ENCODE peak calls at places on chromosomes 16 and 17, in four cellular contexts. S, N, G and J are unnamed samples.

GRCh38 chr17:30958187-30958586 is 12.7 kb upstream of the RNF135 start:
- DNase-seq in S (peak; percentile 70), N (no peak), G (no peak), J (no peak)

GRCh38 chr17:81967244-81967532 is 6.2 kb upstream of the NOTUM start:
- DNase-seq in S (no peak), N (no peak), G (no peak), J (no peak)

GRCh38 chr16:48574148-48574547 is 35.8 kb downstream of the N4BP1 start:
- DNase-seq in S (no peak), N (no peak), G (no peak), J (no peak)

GRCh38 chr17:9488556-9488955 is 87.1 kb downstream of the STX8 start:
- DNase-seq in S (no peak), N (no peak), G (no peak), J (no peak)

GRCh38 chr17:79907855-79908254 is 68.6 kb upstream of the CBX4 start:
- DNase-seq in S (peak; percentile 77), N (peak; percentile 57), G (no peak), J (no peak)

GRCh38 chr17:78387982-78388941 is 9.8 kb downstream of the PGS1 start:
- DNase-seq in S (no peak), N (no peak), G (no peak), J (no peak)

GRCh38 chr16:30567160-30567990 is 4.1 kb downstream of the ZNF688 start:
- DNase-seq in S (no peak), N (no peak), G (no peak), J (no peak)

GRCh38 chr16:30122621-30123160 is 329 bp downstream of the MAPK3 start:
- DNase-seq in S (no peak), N (no peak), G (no peak), J (peak; percentile 21)

GRCh38 chr17:81483085-81483861 is 29.3 kb downstream of the ACTG1 start:
- DNase-seq in S (no peak), N (no peak), G (no peak), J (peak; percentile 65)

GRCh38 chr16:53041196-53041977 is 11.3 kb downstream of the CHD9NB start:
- DNase-seq in S (no peak), N (no peak), G (no peak), J (no peak)

GRCh38 chr16:89795676-89796075 is 20.8 kb downstream of the FANCA start:
- DNase-seq in S (no peak), N (no peak), G (no peak), J (no peak)

GRCh38 chr16:76854234-76854633 is 336.8 kb upstream of the MON1B start:
- DNase-seq in S (no peak), N (no peak), G (no peak), J (no peak)

GRCh38 chr17:21228111-21228510 is 14.2 kb upstream of the TMEM11 start:
- DNase-seq in S (no peak), N (no peak), G (no peak), J (no peak)

GRCh38 chr16:65032397-65032796 is 89.5 kb downstream of the CDH11 start:
- DNase-seq in S (no peak), N (no peak), G (no peak), J (no peak)

GRCh38 chr16:72876221-72876620 is 171.7 kb downstream of the ZFHX3 start:
- DNase-seq in S (peak; percentile 72), N (peak; percentile 88), G (no peak), J (no peak)

GRCh38 chr16:11354407-11354732 is 9.1 kb downstream of the RMI2 start:
- DNase-seq in S (no peak), N (no peak), G (peak; percentile 4), J (no peak)

GRCh38 chr16:31253642-31254045 is 6.1 kb upstream of the ITGAM start:
- DNase-seq in S (no peak), N (no peak), G (no peak), J (no peak)

GRCh38 chr17:81440511-81441244 is 45.4 kb downstream of the BAHCC1 start:
- DNase-seq in S (no peak), N (no peak), G (no peak), J (no peak)

DNA sequence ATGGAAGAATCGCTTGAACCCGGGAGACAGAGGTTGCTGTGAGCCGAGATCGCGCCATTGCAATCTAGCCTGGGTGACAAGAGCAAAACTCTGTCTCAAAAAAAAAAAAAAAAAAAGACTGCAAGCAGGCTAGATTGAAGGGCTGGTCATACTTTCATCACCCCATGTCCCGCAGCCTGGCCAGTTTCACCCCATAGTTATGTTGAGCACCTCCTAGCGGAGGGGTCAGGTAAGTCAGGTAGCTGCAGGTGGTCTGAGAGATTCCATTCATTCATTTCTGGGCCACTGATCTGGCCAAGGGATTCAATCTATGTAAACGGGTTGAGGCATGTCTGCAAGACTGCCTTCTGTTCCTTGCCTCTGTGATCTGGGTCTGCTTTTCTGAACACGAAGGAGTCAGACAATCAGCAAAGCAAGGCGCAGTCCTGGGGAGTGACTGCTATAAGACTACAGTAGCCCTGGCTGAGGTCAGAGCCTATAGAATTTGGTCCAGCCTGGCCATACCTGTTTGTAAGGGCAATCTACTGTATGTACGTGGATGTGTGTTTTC is 23.6 kb upstream of the BPTF start:
- DNase-seq in S (no peak), N (no peak), G (no peak), J (no peak)
- TF ChIP-seq CTCF in S (no peak), N (no peak), G (no peak), J (no peak)

GRCh38 chr17:70100983-70101382 is 26.0 kb downstream of the KCNJ16 start:
- DNase-seq in S (no peak), N (no peak), G (no peak), J (no peak)
- TF ChIP-seq CTCF in S (no peak), N (no peak), G (no peak), J (no peak)

DNA sequence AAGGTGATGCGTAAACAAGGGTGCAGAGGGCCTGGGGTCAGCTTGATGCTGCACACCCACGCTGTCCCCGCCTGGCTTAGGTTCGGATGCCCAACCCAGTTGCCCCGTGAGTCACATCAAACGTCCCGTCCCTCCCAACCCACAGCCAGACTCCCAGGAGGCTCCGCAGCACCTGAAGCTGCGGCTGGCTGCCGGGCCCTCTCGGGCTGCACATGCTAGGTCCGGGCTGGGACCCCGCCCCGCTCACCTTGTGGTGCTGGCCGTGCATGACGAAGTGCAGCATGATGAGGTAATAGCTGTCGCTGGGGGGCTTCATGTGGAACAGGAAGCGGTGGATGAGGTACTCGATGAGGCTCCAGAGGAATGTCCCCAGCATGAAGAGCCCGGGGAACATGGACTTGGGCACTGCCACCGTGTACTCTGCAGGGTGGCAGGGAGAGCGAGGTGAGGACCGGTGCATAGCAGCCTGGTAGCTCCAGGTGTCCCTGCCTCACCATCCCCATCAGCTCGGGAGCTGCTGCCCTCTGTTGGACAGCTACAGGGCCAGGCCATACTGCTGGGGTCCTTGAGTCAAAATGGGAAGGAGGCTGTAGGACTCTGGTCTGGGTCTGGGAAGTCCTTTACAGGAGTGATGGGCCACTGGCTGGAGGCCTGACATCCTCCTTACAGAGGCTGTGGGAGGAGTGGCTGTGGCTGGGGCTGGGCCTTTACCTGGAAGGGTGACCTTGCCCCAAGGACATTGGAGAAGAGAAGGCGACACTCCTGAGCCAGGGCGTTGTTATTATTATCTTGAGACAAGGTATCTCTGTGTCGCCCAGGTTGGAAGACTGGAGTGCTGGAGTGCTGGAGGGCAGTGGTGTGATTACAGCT is 18.3 kb upstream of the MLKL start:
- DNase-seq in S (no peak), N (no peak), G (no peak), J (no peak)
- TF ChIP-seq CTCF in S (no peak), N (peak; percentile 20), G (no peak), J (no peak)

DNA sequence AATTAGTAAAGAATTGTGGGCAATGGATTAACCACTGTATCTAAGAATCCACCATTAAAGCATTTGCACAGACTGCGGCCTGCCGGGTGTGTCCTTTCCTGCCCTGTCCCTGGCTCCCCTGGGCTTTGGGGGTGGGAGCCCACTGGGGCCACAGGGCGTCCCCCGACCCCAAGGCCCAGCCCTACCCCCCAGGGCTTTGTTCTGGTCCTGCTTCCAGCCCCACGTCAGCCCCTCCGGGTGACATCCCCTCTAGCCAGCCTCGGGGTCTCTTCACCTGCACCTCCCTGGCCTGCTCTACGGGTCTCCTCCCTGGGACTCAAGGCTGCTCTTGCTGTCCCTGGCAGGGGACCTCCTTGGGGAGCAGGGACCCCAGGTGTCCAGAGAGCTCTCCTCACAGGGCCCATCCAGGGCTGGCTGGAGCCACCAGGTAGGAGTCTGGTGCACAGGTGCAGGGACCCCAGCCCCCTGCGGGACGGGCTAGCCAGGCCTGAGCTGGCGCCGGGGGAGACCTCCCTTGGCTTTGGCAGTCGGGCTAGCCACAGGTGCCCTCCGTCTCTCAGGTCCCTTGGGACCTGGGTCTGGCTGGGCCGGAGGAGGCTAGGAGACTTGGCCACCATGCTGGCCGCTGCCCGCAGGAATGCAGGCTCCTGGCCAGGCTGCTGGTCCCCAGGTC is 6.4 kb upstream of the BAIAP3 start:
- DNase-seq in S (no peak), N (no peak), G (no peak), J (no peak)
- TF ChIP-seq CTCF in S (no peak), N (no peak), G (no peak), J (no peak)

GRCh38 chr17:18089613-18090012 is 1.9 kb downstream of the DRG2 start:
- DNase-seq in S (no peak), N (no peak), G (no peak), J (no peak)

GRCh38 chr17:18093616-18094408 is 6.1 kb downstream of the DRG2 start:
- DNase-seq in S (no peak), N (peak; percentile 89), G (no peak), J (no peak)

GRCh38 chr17:18084256-18084655 is 3.5 kb upstream of the DRG2 start:
- DNase-seq in S (no peak), N (no peak), G (no peak), J (no peak)

GRCh38 chr17:18087610-18088491 is at the start of gene DRG2:
- DNase-seq in S (peak; percentile 94), N (peak; percentile 83), G (peak; percentile 83), J (peak; percentile 93)
- TF ChIP-seq CTCF in S (peak; percentile 17), N (peak; percentile 6), G (no peak), J (no peak)

GRCh38 chr16:12896562-12896961 is 4.8 kb upstream of the SHISA9 start:
- DNase-seq in S (no peak), N (no peak), G (no peak), J (no peak)
- TF ChIP-seq CTCF in S (peak; percentile 15), N (peak; percentile 66), G (no peak), J (no peak)

DNA sequence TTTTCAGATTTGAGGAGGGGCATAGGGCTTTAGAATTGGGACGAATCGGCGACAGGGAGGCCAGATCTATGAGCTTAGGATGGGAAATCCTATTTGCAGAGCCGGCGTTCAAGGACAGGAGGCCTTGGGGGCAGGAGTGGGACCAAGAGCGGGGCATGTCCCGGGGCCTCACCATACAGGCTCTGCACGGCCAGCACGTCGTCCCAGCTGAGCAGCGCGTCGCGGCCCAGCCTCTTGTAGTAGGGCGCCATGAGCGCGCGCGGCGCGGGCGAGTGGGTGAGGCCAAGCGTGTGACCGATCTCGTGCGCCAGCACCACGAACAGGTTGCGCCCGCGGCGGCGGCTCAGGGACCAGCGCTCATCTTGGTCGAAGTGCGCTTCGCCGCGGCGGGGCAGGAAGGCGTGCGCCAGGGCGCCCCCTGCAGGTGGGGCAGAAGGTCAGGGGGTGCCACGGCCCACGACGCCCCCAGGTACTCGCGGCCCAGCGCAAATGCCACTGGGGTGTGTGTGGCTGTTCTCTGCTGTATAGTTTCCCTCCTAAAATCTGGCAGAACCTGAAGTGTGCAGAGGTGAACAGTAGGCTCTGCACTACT is 9.3 kb downstream of the C17orf50 start:
- DNase-seq in S (no peak), N (no peak), G (no peak), J (no peak)
- TF ChIP-seq CTCF in S (peak; percentile 15), N (peak; percentile 18), G (no peak), J (no peak)

GRCh38 chr17:37386462-37386861 is 10.7 kb downstream of the C17orf78 start:
- DNase-seq in S (no peak), N (no peak), G (no peak), J (no peak)
- TF ChIP-seq CTCF in S (no peak), N (no peak), G (no peak), J (no peak)

GRCh38 chr16:67210069-67210937 is 11.4 kb downstream of the ELMO3 start:
- DNase-seq in S (no peak), N (no peak), G (no peak), J (no peak)
- TF ChIP-seq CTCF in S (no peak), N (no peak), G (no peak), J (no peak)